ENCODE peak calls at places on chromosomes 11 and 22, in ten cellular contexts. Q is EL, U is fibroblast of pulmonary artery, D is kidney glomerular epithelial cell, L is DMS153, B is NCI-H1417, G is nucleus accumbens, F is NCI-H1092 treated with DMSO at 0.1 percent for 48 hours, R is NB4, O is ELR. X is an unnamed sample.

GRCh38 chr11:35786918-35787557 is 124.5 kb downstream of the TRIM44 start:
- DNase-seq in F (no peak), L (no peak), U (no peak), D (no peak), Q (peak), R (no peak), O (no peak), B (peak), G (no peak), X (no peak)

GRCh38 chr11:8256271-8257002 is 7.2 kb downstream of the LMO1 start:
- DNase-seq in R (no peak), G (no peak), O (no peak), U (no peak), Q (no peak), F (no peak), L (no peak), B (no peak), D (no peak), X (no peak)

GRCh38 chr22:48079505-48080295 is 1317.2 kb downstream of the TBC1D22A start:
- DNase-seq in F (no peak), G (no peak), R (no peak), B (no peak), U (no peak), Q (no peak), D (no peak), L (no peak), O (no peak), X (no peak)

GRCh38 chr22:43948836-43949235 is 6.4 kb upstream of the SAMM50 start:
- DNase-seq in D (no peak), Q (no peak), F (no peak), U (no peak), O (no peak), B (no peak), L (no peak), R (no peak), G (no peak), X (no peak)

GRCh38 chr22:43096420-43096819 is 7.2 kb upstream of the TTLL1 start:
- DNase-seq in D (no peak), U (no peak), B (no peak), F (no peak), Q (no peak), L (no peak), G (no peak), O (no peak), R (no peak), X (no peak)

GRCh38 chr11:17738350-17739207 is 4.0 kb downstream of the KCNC1 start:
- DNase-seq in Q (no peak), F (no peak), R (no peak), G (no peak), L (no peak), O (no peak), D (no peak), U (no peak), B (no peak), X (peak)

GRCh38 chr11:8288166-8288772 is 24.6 kb upstream of the LMO1 start:
- DNase-seq in Q (no peak), O (no peak), D (no peak), L (no peak), G (no peak), U (no peak), R (no peak), B (no peak), F (no peak), X (no peak)

GRCh38 chr11:75276696-75277095 is 36.1 kb downstream of the TPBGL start:
- DNase-seq in B (peak), O (no peak), Q (no peak), D (no peak), G (no peak), U (no peak), R (no peak), L (peak), F (peak), X (no peak)

GRCh38 chr11:70883323-70883940 is 368.9 kb downstream of the SHANK2 start:
- DNase-seq in G (no peak), Q (no peak), R (no peak), D (no peak), O (no peak), B (no peak), L (no peak), U (no peak), F (no peak), X (no peak)

GRCh38 chr22:37241351-37242142 is 2.5 kb downstream of the RAC2 start:
- DNase-seq in R (peak), G (no peak), D (no peak), B (no peak), F (no peak), L (no peak), U (no peak), Q (no peak), O (no peak), X (no peak)

GRCh38 chr11:78339483-78339882 is 78.1 kb downstream of the GAB2 start:
- DNase-seq in O (no peak), Q (no peak), L (peak), G (no peak), D (no peak), F (peak), B (peak), R (no peak), U (no peak), X (no peak)

GRCh38 chr11:8097062-8097814 is 16.2 kb downstream of the TUB start:
- DNase-seq in U (no peak), D (no peak), G (no peak), B (no peak), F (no peak), L (no peak), R (no peak), O (no peak), Q (no peak), X (no peak)

GRCh38 chr11:112841719-112842118 is 119.5 kb upstream of the NCAM1 start:
- DNase-seq in U (no peak), F (no peak), D (no peak), R (no peak), L (no peak), Q (no peak), O (no peak), B (no peak), G (no peak), X (no peak)

GRCh38 chr11:82458777-82459176 is 274.9 kb downstream of the FAM181B start:
- DNase-seq in L (no peak), D (no peak), R (no peak), U (no peak), F (no peak), B (no peak), O (no peak), G (no peak), Q (no peak), X (no peak)

GRCh38 chr11:35944503-35945136 is 758 bp downstream of the LDLRAD3 start:
- DNase-seq in B (no peak), L (no peak), R (no peak), O (peak), F (no peak), Q (peak), U (peak), G (peak), D (no peak), X (no peak)

GRCh38 chr11:64842851-64843841 is 1.3 kb downstream of the CDC42BPG start:
- DNase-seq in O (peak), F (no peak), Q (no peak), U (no peak), R (no peak), D (no peak), B (no peak), L (peak), G (no peak), X (no peak)

GRCh38 chr11:45894555-45895247 is 9.2 kb downstream of the MAPK8IP1 start:
- DNase-seq in Q (no peak), G (peak), O (no peak), D (no peak), F (no peak), L (no peak), R (no peak), B (no peak), U (no peak), X (peak)

GRCh38 chr11:123187670-123188507 is 7.2 kb downstream of the CLMP start:
- DNase-seq in Q (peak), D (peak), R (no peak), L (no peak), O (peak), F (peak), B (no peak), G (no peak), U (peak), X (peak)

GRCh38 chr22:26887456-26887855 is 230.1 kb downstream of the MIAT start:
- DNase-seq in G (no peak), O (peak), Q (peak), L (no peak), D (peak), R (no peak), B (no peak), U (peak), F (no peak), X (no peak)

GRCh38 chr11:120385690-120386089 is 49.5 kb downstream of the ARHGEF12 start:
- DNase-seq in F (no peak), R (no peak), D (no peak), U (no peak), G (no peak), O (no peak), Q (no peak), B (no peak), L (no peak), X (peak)

GRCh38 chr11:67253872-67254624 is 12.2 kb upstream of the GRK2 start:
- DNase-seq in O (no peak), B (no peak), D (no peak), R (no peak), G (no peak), Q (no peak), U (no peak), L (no peak), F (no peak), X (no peak)

GRCh38 chr22:17796695-17797094 is 22.4 kb upstream of the BID start:
- DNase-seq in F (no peak), U (no peak), D (no peak), L (no peak), Q (no peak), B (no peak), R (no peak), O (no peak), G (no peak), X (no peak)

GRCh38 chr11:60783141-60783484 is 2.0 kb upstream of the MS4A10 start:
- DNase-seq in B (no peak), U (no peak), L (no peak), F (no peak), O (no peak), Q (no peak), R (no peak), D (no peak), G (no peak), X (no peak)

GRCh38 chr11:107844041-107844440 is 14.5 kb downstream of the SLC35F2 start:
- DNase-seq in U (peak), L (no peak), F (no peak), O (peak), Q (peak), R (peak), D (peak), B (no peak), G (no peak), X (no peak)

GRCh38 chr22:50112151-50113118 is 22.6 kb downstream of the MOV10L1 start:
- DNase-seq in U (peak), D (peak), O (peak), F (no peak), G (no peak), Q (peak), R (peak), B (no peak), L (peak), X (no peak)

GRCh38 chr11:47406896-47407745 is 1.3 kb upstream of the SLC39A13 start:
- DNase-seq in L (no peak), G (no peak), O (no peak), R (peak), U (peak), B (no peak), D (no peak), Q (no peak), F (no peak), X (peak)

GRCh38 chr11:121592708-121593107 is 139.9 kb upstream of the SORL1-AS1 start:
- DNase-seq in O (no peak), Q (no peak), G (no peak), R (no peak), D (no peak), U (no peak), B (no peak), L (no peak), F (no peak), X (no peak)

GRCh38 chr11:74037309-74037708 is 28.4 kb upstream of the UCP3 start:
- DNase-seq in D (peak), U (peak), G (no peak), F (no peak), L (no peak), B (no peak), R (no peak), O (peak), Q (no peak), X (no peak)

GRCh38 chr11:31816467-31817053 is 5.4 kb upstream of the PAX6 start:
- DNase-seq in G (no peak), F (no peak), R (no peak), B (no peak), D (no peak), L (no peak), Q (no peak), U (no peak), O (no peak), X (peak)

GRCh38 chr11:65491163-65491465 is 7.7 kb upstream of the MALAT1 start:
- DNase-seq in R (no peak), Q (peak), F (no peak), O (peak), L (no peak), D (no peak), B (no peak), G (no peak), U (no peak), X (no peak)

X was measured in G401.